ENCODE peak calls at places on chromosome 21, in eight cellular contexts. P, R, W, K, S, U, X and M are unnamed samples.
A peak's percentile ranks its signal among the peaks of the same experiment; 100 is the strongest.

GRCh38 chr21:25891596-25891995 is 156.8 kb downstream of the GABPA start:
- DNase-seq in W (no peak), R (no peak), X (no peak), S (no peak), U (no peak), P (no peak), K (no peak), M (no peak)

GRCh38 chr21:37153193-37153934 is 80.3 kb downstream of the TTC3 start:
- DNase-seq in U (no peak), W (no peak), P (peak; percentile 58), R (no peak), X (no peak), K (no peak), S (no peak), M (peak; percentile 32)

GRCh38 chr21:37986751-37987399 is 70.6 kb upstream of the KCNJ6 start:
- DNase-seq in K (no peak), U (no peak), S (no peak), R (no peak), X (no peak), P (no peak), W (no peak), M (no peak)

GRCh38 chr21:34598931-34599400 is 15.9 kb downstream of the RCAN1 start:
- DNase-seq in U (no peak), X (no peak), S (no peak), W (no peak), K (no peak), R (no peak), P (no peak), M (no peak)

GRCh38 chr21:25512095-25513086 is 94.9 kb downstream of the MRPL39 start:
- DNase-seq in X (no peak), R (no peak), P (no peak), W (no peak), U (no peak), S (no peak), K (no peak), M (no peak)

GRCh38 chr21:29448766-29449165 is 150.0 kb downstream of the BACH1 start:
- DNase-seq in S (no peak), X (no peak), K (no peak), U (no peak), P (no peak), W (no peak), R (no peak), M (no peak)

GRCh38 chr21:34184232-34184631 is 110.9 kb downstream of the MRPS6 start:
- DNase-seq in X (no peak), P (no peak), W (no peak), U (no peak), S (no peak), K (no peak), R (no peak), M (no peak)

GRCh38 chr21:45070970-45071369 is 3.4 kb upstream of the ADARB1 start:
- DNase-seq in X (no peak), S (no peak), K (no peak), U (no peak), R (no peak), W (no peak), P (no peak), M (no peak)

GRCh38 chr21:44498965-44499560 is 40.9 kb downstream of the KRTAP10-1 start:
- DNase-seq in R (peak; percentile 40), W (no peak), U (no peak), S (no peak), K (no peak), X (no peak), P (peak; percentile 27), M (no peak)

GRCh38 chr21:42012763-42013329 is 2.7 kb upstream of the ZBTB21 start:
- DNase-seq in K (no peak), W (no peak), P (peak; percentile 40), S (no peak), R (no peak), U (no peak), X (no peak), M (no peak)

GRCh38 chr21:44293551-44294231 is 6.2 kb upstream of the PFKL start:
- DNase-seq in X (no peak), S (no peak), U (peak; percentile 25), K (no peak), W (no peak), R (no peak), P (no peak), M (no peak)

GRCh38 chr21:46254208-46254975 is 25.8 kb upstream of the LSS start:
- DNase-seq in R (no peak), S (no peak), P (no peak), K (no peak), X (no peak), U (no peak), W (no peak), M (no peak)

GRCh38 chr21:44456207-44456914 is 1.1 kb downstream of the LRRC3 start:
- DNase-seq in U (no peak), S (no peak), R (no peak), P (no peak), X (no peak), W (peak; percentile 63), K (no peak), M (no peak)

GRCh38 chr21:38282921-38283320 is 26.1 kb downstream of the KCNJ15 start:
- DNase-seq in X (no peak), S (no peak), P (no peak), W (no peak), R (no peak), U (no peak), K (no peak), M (no peak)

GRCh38 chr21:44325386-44326271 is 13.6 kb downstream of the CFAP410 start:
- DNase-seq in U (no peak), R (no peak), X (no peak), P (no peak), W (no peak), S (no peak), K (no peak), M (no peak)

GRCh38 chr21:29481641-29482040 is 182.9 kb downstream of the BACH1 start:
- DNase-seq in U (no peak), S (no peak), R (no peak), K (no peak), W (no peak), P (no peak), X (no peak), M (no peak)

GRCh38 chr21:44999972-45000636 is 60.3 kb downstream of the SLX9 start:
- DNase-seq in K (no peak), W (peak; percentile 73), P (no peak), R (no peak), X (no peak), S (no peak), U (no peak), M (no peak)

GRCh38 chr21:22925032-22925431 is 1926.8 kb downstream of the NCAM2 start:
- DNase-seq in S (no peak), W (no peak), X (no peak), K (no peak), U (no peak), P (no peak), R (no peak), M (no peak)

GRCh38 chr21:42382915-42383314 is 12.9 kb downstream of the TMPRSS3 start:
- DNase-seq in X (no peak), S (no peak), K (no peak), U (no peak), W (no peak), R (no peak), P (no peak), M (no peak)

GRCh38 chr21:15552914-15553491 is 176.8 kb upstream of the USP25 start:
- DNase-seq in W (no peak), S (no peak), K (no peak), U (no peak), X (no peak), P (no peak), R (no peak), M (no peak)

GRCh38 chr21:41777934-41778815 is 11.3 kb upstream of the RIPK4 start:
- DNase-seq in K (peak; percentile 76), P (peak; percentile 90), S (peak; percentile 81), R (peak; percentile 98), U (no peak), W (peak; percentile 96), X (peak; percentile 93), M (peak; percentile 94)

GRCh38 chr21:30561264-30561895 is at the start of gene KRTAP19-7:
- DNase-seq in W (no peak), X (no peak), R (no peak), K (no peak), P (no peak), S (no peak), U (no peak), M (no peak)

GRCh38 chr21:30567617-30568016 is 6.5 kb upstream of the KRTAP19-7 start:
- DNase-seq in W (no peak), R (no peak), S (no peak), K (no peak), P (no peak), U (no peak), X (no peak), M (no peak)

GRCh38 chr21:30561957-30562356 is 843 bp upstream of the KRTAP19-7 start:
- DNase-seq in X (no peak), U (no peak), K (no peak), S (no peak), P (no peak), W (no peak), R (no peak), M (no peak)

GRCh38 chr21:30563072-30563471 is 2.0 kb upstream of the KRTAP19-7 start:
- DNase-seq in S (no peak), W (no peak), K (no peak), U (no peak), R (no peak), P (no peak), X (no peak), M (no peak)

GRCh38 chr21:30563630-30564029 is 2.5 kb upstream of the KRTAP19-7 start:
- DNase-seq in U (no peak), K (no peak), W (no peak), X (no peak), R (no peak), P (no peak), S (no peak), M (no peak)
- H3K9me3 ChIP-seq in U (no peaks in the 10 kb centered on the region), K (no peaks in the 10 kb centered on the region), W (no peaks in the 10 kb centered on the region), X (peaks cover 7% of the 10 kb centered on the region), R (peaks cover 8% of the 10 kb centered on the region), P (no peaks in the 10 kb centered on the region), S (no peaks in the 10 kb centered on the region), M (no peaks in the 10 kb centered on the region)

DNA sequence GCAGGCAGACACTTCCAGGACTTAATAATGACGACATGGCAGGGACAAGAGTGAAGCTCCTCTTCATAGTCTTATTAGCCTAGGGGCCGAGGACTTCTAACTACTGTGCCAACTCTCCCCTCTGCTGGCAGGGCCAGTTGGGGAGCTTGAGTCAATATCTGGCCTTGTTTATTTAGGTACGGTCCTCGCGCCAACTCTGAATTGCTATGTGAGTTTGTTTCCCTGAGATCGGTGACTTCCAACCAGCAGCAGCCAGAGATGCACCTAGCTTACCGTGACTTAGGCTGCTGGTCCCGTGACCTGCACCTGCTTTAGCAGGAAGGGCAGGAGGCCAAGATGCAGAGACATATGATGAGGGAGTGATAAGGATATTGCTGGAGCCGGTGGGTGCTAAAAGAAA is 451.1 kb downstream of the PCP4 start:
- DNase-seq in S (no peak), K (no peak), U (no peak), X (no peak), P (no peak), R (no peak), W (no peak), M (no peak)
- H3K9me3 ChIP-seq in S (no peaks in the 10 kb centered on the region), K (no peaks in the 10 kb centered on the region), U (no peaks in the 10 kb centered on the region), X (no peaks in the 10 kb centered on the region), P (no peaks in the 10 kb centered on the region), R (no peaks in the 10 kb centered on the region), W (no peaks in the 10 kb centered on the region), M (no peaks in the 10 kb centered on the region)

GRCh38 chr21:24353492-24353891 is 1253.8 kb downstream of the MRPL39 start:
- DNase-seq in U (no peak), P (no peak), X (no peak), K (no peak), S (no peak), R (no peak), W (no peak), M (no peak)
- H3K9me3 ChIP-seq in U (no peaks in the 10 kb centered on the region), P (peaks cover 3% of the 10 kb centered on the region), X (peaks cover 5% of the 10 kb centered on the region), K (no peaks in the 10 kb centered on the region), S (no peaks in the 10 kb centered on the region), R (no peaks in the 10 kb centered on the region), W (no peaks in the 10 kb centered on the region), M (no peaks in the 10 kb centered on the region)

GRCh38 chr21:14075346-14076142 is 135.2 kb downstream of the LIPI start:
- DNase-seq in W (no peak), K (no peak), U (no peak), P (no peak), S (no peak), X (no peak), R (no peak), M (no peak)
- H3K9me3 ChIP-seq in W (peaks cover 8% of the 10 kb centered on the region), K (peaks cover 13% of the 10 kb centered on the region), U (no peaks in the 10 kb centered on the region), P (no peaks in the 10 kb centered on the region), S (no peaks in the 10 kb centered on the region), X (no peaks in the 10 kb centered on the region), R (peaks cover 22% of the 10 kb centered on the region), M (no peaks in the 10 kb centered on the region)